ENCODE peak calls at places on chromosomes 13 and 19, in four cellular contexts. One of them, this sample, is unnamed.

GRCh38 chr19:35224681-35225604 is 3.6 kb downstream of the FAM187B start:
- DNase-seq in HCT116: no peak
- DNase-seq in GM10248: peak
- DNase-seq in Jurkat, Clone E6-1: no peak
- DNase-seq in this sample: no peak

GRCh38 chr13:36163809-36164308 is 32.7 kb upstream of the DCLK1 start:
- DNase-seq in HCT116: no peak
- DNase-seq in GM10248: no peak
- DNase-seq in Jurkat, Clone E6-1: no peak
- DNase-seq in this sample: no peak

GRCh38 chr19:58400638-58400915 is 5.1 kb downstream of the RNF225 start:
- DNase-seq in HCT116: no peak
- DNase-seq in GM10248: no peak
- DNase-seq in Jurkat, Clone E6-1: no peak
- DNase-seq in this sample: no peak

GRCh38 chr13:102902789-102903347 is 57.0 kb downstream of the ERCC5 start:
- DNase-seq in HCT116: no peak
- DNase-seq in GM10248: no peak
- DNase-seq in Jurkat, Clone E6-1: no peak
- DNase-seq in this sample: no peak

GRCh38 chr19:56367829-56368711 is 25.3 kb downstream of the ZNF582 start:
- DNase-seq in HCT116: no peak
- DNase-seq in GM10248: peak
- DNase-seq in Jurkat, Clone E6-1: no peak
- DNase-seq in this sample: no peak

GRCh38 chr13:40589285-40590109 is 76.9 kb downstream of the FOXO1 start:
- DNase-seq in HCT116: no peak
- DNase-seq in GM10248: peak
- DNase-seq in Jurkat, Clone E6-1: no peak
- DNase-seq in this sample: no peak

GRCh38 chr19:43354305-43354627 is 780 bp downstream of the CD177 start:
- DNase-seq in HCT116: no peak
- DNase-seq in GM10248: no peak
- DNase-seq in Jurkat, Clone E6-1: no peak
- DNase-seq in this sample: no peak

GRCh38 chr13:102234618-102235017 is 167.2 kb downstream of the FGF14 start:
- DNase-seq in HCT116: no peak
- DNase-seq in GM10248: no peak
- DNase-seq in Jurkat, Clone E6-1: no peak
- DNase-seq in this sample: no peak

GRCh38 chr19:10146142-10146541 is 26.4 kb upstream of the EIF3G start:
- DNase-seq in HCT116: no peak
- DNase-seq in GM10248: no peak
- DNase-seq in Jurkat, Clone E6-1: no peak
- DNase-seq in this sample: no peak

GRCh38 chr19:56671613-56671994 is at the start of gene ZNF835:
- DNase-seq in HCT116: no peak
- DNase-seq in GM10248: peak
- DNase-seq in Jurkat, Clone E6-1: no peak
- DNase-seq in this sample: no peak

GRCh38 chr19:7611541-7612279 is 16.0 kb downstream of the CAMSAP3 start:
- DNase-seq in HCT116: no peak
- DNase-seq in GM10248: no peak
- DNase-seq in Jurkat, Clone E6-1: no peak
- DNase-seq in this sample: no peak

GRCh38 chr13:113157929-113158747 is at the start of gene PROZ:
- DNase-seq in HCT116: no peak
- DNase-seq in GM10248: no peak
- DNase-seq in Jurkat, Clone E6-1: no peak
- DNase-seq in this sample: no peak